ENCODE peak calls at places on chromosomes 3 and 15, in nine cellular contexts. H is skeletal muscle cell; A is AG08396; W is dermis microvascular lymphatic vessel endothelial cell; O is fibroblast of the aortic adventitia; Q is fibroblast of lung; J is AG04449; G is ureter; Z is activated T-cell treated with anti-CD3 and anti-CD28 coated beads, Interleukin-2, amount 50 U/mL, for 48 hours. P is an unnamed sample.

GRCh38 chr3:195249057-195249770 is 21.7 kb downstream of the XXYLT1 start:
- DNase-seq in H (no peak), A (no peak), W (no peak), O (no peak), Q (no peak), J (no peak), G (peak), Z (peak), P (no peak)

GRCh38 chr3:15683253-15683652 is 81.7 kb downstream of the BTD start:
- DNase-seq in H (no peak), A (no peak), W (no peak), O (peak), Q (no peak), J (no peak), G (no peak), Z (no peak), P (no peak)

GRCh38 chr3:23985752-23986544 is 40.9 kb downstream of the NR1D2 start:
- DNase-seq in H (no peak), A (no peak), W (no peak), O (no peak), Q (no peak), J (no peak), G (no peak), Z (no peak), P (no peak)

GRCh38 chr15:80577552-80578205 is 117.4 kb upstream of the ABHD17C start:
- DNase-seq in H (no peak), A (no peak), W (no peak), O (no peak), Q (no peak), J (no peak), G (no peak), Z (no peak), P (no peak)

GRCh38 chr3:32848215-32848614 is 30.4 kb downstream of the TRIM71 start:
- DNase-seq in H (no peak), A (no peak), W (no peak), O (no peak), Q (no peak), J (no peak), G (no peak), Z (no peak), P (no peak)

GRCh38 chr3:56772926-56773587 is 28.7 kb downstream of the ARHGEF3 start:
- DNase-seq in H (no peak), A (no peak), W (no peak), O (peak), Q (no peak), J (no peak), G (no peak), Z (no peak), P (no peak)

GRCh38 chr3:140378571-140379340 is 299.1 kb upstream of the TRIM42 start:
- DNase-seq in H (no peak), A (no peak), W (no peak), O (no peak), Q (no peak), J (no peak), G (no peak), Z (no peak), P (no peak)

GRCh38 chr15:69501456-69501855 is 48.8 kb downstream of the RPLP1 start:
- DNase-seq in H (no peak), A (no peak), W (no peak), O (no peak), Q (no peak), J (no peak), G (no peak), Z (no peak), P (no peak)

GRCh38 chr15:91408476-91409076 is 308.5 kb downstream of the SV2B start:
- DNase-seq in H (no peak), A (peak), W (no peak), O (peak), Q (peak), J (no peak), G (no peak), Z (no peak), P (no peak)

GRCh38 chr15:70358871-70359647 is 261.3 kb upstream of the TLE3 start:
- DNase-seq in H (no peak), A (no peak), W (no peak), O (no peak), Q (no peak), J (no peak), G (no peak), Z (no peak), P (no peak)

GRCh38 chr3:133536635-133536980 is 36.9 kb upstream of the CDV3 start:
- DNase-seq in H (no peak), A (peak), W (no peak), O (no peak), Q (no peak), J (no peak), G (no peak), Z (no peak), P (no peak)

GRCh38 chr15:75814794-75815193 is 28.5 kb upstream of the UBE2Q2 start:
- DNase-seq in H (no peak), A (no peak), W (no peak), O (no peak), Q (no peak), J (no peak), G (no peak), Z (no peak), P (no peak)

GRCh38 chr15:77722759-77723460 is 90.2 kb upstream of the LINGO1 start:
- DNase-seq in H (no peak), A (no peak), W (no peak), O (no peak), Q (no peak), J (no peak), G (no peak), Z (no peak), P (no peak)

GRCh38 chr15:39462691-39463090 is 118.2 kb upstream of the THBS1 start:
- DNase-seq in H (peak), A (no peak), W (peak), O (peak), Q (peak), J (no peak), G (no peak), Z (no peak), P (no peak)

GRCh38 chr3:193665370-193665989 is 72.5 kb downstream of the OPA1 start:
- DNase-seq in H (peak), A (no peak), W (peak), O (peak), Q (peak), J (no peak), G (no peak), Z (no peak), P (no peak)

GRCh38 chr3:13528217-13528801 is 20.6 kb upstream of the FBLN2 start:
- DNase-seq in H (no peak), A (no peak), W (no peak), O (peak), Q (no peak), J (no peak), G (no peak), Z (no peak), P (no peak)

P was measured in ascending aorta.